ENCODE peak calls at places on chromosomes 7 and 10, in seven cellular contexts. One of them, this sample, is unnamed.

GRCh38 chr7:25361863-25362262 is 133.6 kb upstream of the NPVF start:
- DNase-seq in activated CD4-positive, alpha-beta T cell treated with anti-CD3 and anti-CD28 coated beads for 1 hour: no peak
- DNase-seq in T-helper 2 cell treated with Interferon-gamma antibody and Interleukin-4, amounts not matched to agents 5 μg/mL and 100 μg/mL, for 36 hours: no peak
- DNase-seq in EL: no peak
- DNase-seq in activated effector memory CD4-positive, alpha-beta T cell treated with anti-CD3 and anti-CD28 coated beads, Interleukin-2, amount 50 U/mL, for 16 hours: no peak
- DNase-seq in AG20443: peak; percentile 16
- DNase-seq in germinal center: no peak
- DNase-seq in this sample: no peak

GRCh38 chr7:55140221-55140980 is 121.6 kb downstream of the EGFR start:
- DNase-seq in activated CD4-positive, alpha-beta T cell treated with anti-CD3 and anti-CD28 coated beads for 1 hour: no peak
- DNase-seq in T-helper 2 cell treated with Interferon-gamma antibody and Interleukin-4, amounts not matched to agents 5 μg/mL and 100 μg/mL, for 36 hours: no peak
- DNase-seq in EL: peak; percentile 58
- DNase-seq in activated effector memory CD4-positive, alpha-beta T cell treated with anti-CD3 and anti-CD28 coated beads, Interleukin-2, amount 50 U/mL, for 16 hours: no peak
- DNase-seq in AG20443: peak; percentile 37
- DNase-seq in germinal center: peak; percentile 36
- DNase-seq in this sample: no peak

GRCh38 chr10:23325132-23325531 is 19.5 kb downstream of the C10orf67 start:
- DNase-seq in activated CD4-positive, alpha-beta T cell treated with anti-CD3 and anti-CD28 coated beads for 1 hour: no peak
- DNase-seq in T-helper 2 cell treated with Interferon-gamma antibody and Interleukin-4, amounts not matched to agents 5 μg/mL and 100 μg/mL, for 36 hours: no peak
- DNase-seq in EL: no peak
- DNase-seq in activated effector memory CD4-positive, alpha-beta T cell treated with anti-CD3 and anti-CD28 coated beads, Interleukin-2, amount 50 U/mL, for 16 hours: no peak
- DNase-seq in AG20443: no peak
- DNase-seq in germinal center: no peak
- DNase-seq in this sample: no peak

GRCh38 chr10:130642926-130643325 is 506.7 kb downstream of the GLRX3 start:
- DNase-seq in activated CD4-positive, alpha-beta T cell treated with anti-CD3 and anti-CD28 coated beads for 1 hour: no peak
- DNase-seq in T-helper 2 cell treated with Interferon-gamma antibody and Interleukin-4, amounts not matched to agents 5 μg/mL and 100 μg/mL, for 36 hours: no peak
- DNase-seq in EL: no peak
- DNase-seq in activated effector memory CD4-positive, alpha-beta T cell treated with anti-CD3 and anti-CD28 coated beads, Interleukin-2, amount 50 U/mL, for 16 hours: no peak
- DNase-seq in AG20443: no peak
- DNase-seq in germinal center: no peak
- DNase-seq in this sample: no peak

GRCh38 chr7:70355591-70356323 is 757.5 kb downstream of the AUTS2 start:
- DNase-seq in activated CD4-positive, alpha-beta T cell treated with anti-CD3 and anti-CD28 coated beads for 1 hour: no peak
- DNase-seq in T-helper 2 cell treated with Interferon-gamma antibody and Interleukin-4, amounts not matched to agents 5 μg/mL and 100 μg/mL, for 36 hours: no peak
- DNase-seq in EL: no peak
- DNase-seq in activated effector memory CD4-positive, alpha-beta T cell treated with anti-CD3 and anti-CD28 coated beads, Interleukin-2, amount 50 U/mL, for 16 hours: no peak
- DNase-seq in AG20443: no peak
- DNase-seq in germinal center: no peak
- DNase-seq in this sample: no peak

GRCh38 chr7:1025747-1026581 is 18.4 kb upstream of the GPR146 start:
- DNase-seq in activated CD4-positive, alpha-beta T cell treated with anti-CD3 and anti-CD28 coated beads for 1 hour: no peak
- DNase-seq in T-helper 2 cell treated with Interferon-gamma antibody and Interleukin-4, amounts not matched to agents 5 μg/mL and 100 μg/mL, for 36 hours: no peak
- DNase-seq in EL: no peak
- DNase-seq in activated effector memory CD4-positive, alpha-beta T cell treated with anti-CD3 and anti-CD28 coated beads, Interleukin-2, amount 50 U/mL, for 16 hours: no peak
- DNase-seq in AG20443: no peak
- DNase-seq in germinal center: no peak
- DNase-seq in this sample: no peak

GRCh38 chr10:128686638-128687278 is 560.5 kb upstream of the MKI67 start:
- DNase-seq in activated CD4-positive, alpha-beta T cell treated with anti-CD3 and anti-CD28 coated beads for 1 hour: no peak
- DNase-seq in T-helper 2 cell treated with Interferon-gamma antibody and Interleukin-4, amounts not matched to agents 5 μg/mL and 100 μg/mL, for 36 hours: no peak
- DNase-seq in EL: no peak
- DNase-seq in activated effector memory CD4-positive, alpha-beta T cell treated with anti-CD3 and anti-CD28 coated beads, Interleukin-2, amount 50 U/mL, for 16 hours: no peak
- DNase-seq in AG20443: no peak
- DNase-seq in germinal center: no peak
- DNase-seq in this sample: no peak

GRCh38 chr7:45239486-45239885 is 81.9 kb downstream of the RAMP3 start:
- DNase-seq in activated CD4-positive, alpha-beta T cell treated with anti-CD3 and anti-CD28 coated beads for 1 hour: no peak
- DNase-seq in T-helper 2 cell treated with Interferon-gamma antibody and Interleukin-4, amounts not matched to agents 5 μg/mL and 100 μg/mL, for 36 hours: no peak
- DNase-seq in EL: peak; percentile 90
- DNase-seq in activated effector memory CD4-positive, alpha-beta T cell treated with anti-CD3 and anti-CD28 coated beads, Interleukin-2, amount 50 U/mL, for 16 hours: no peak
- DNase-seq in AG20443: peak; percentile 76
- DNase-seq in germinal center: no peak
- DNase-seq in this sample: no peak

GRCh38 chr10:112904000-112904399 is 46.0 kb upstream of the TCF7L2 start:
- DNase-seq in activated CD4-positive, alpha-beta T cell treated with anti-CD3 and anti-CD28 coated beads for 1 hour: no peak
- DNase-seq in T-helper 2 cell treated with Interferon-gamma antibody and Interleukin-4, amounts not matched to agents 5 μg/mL and 100 μg/mL, for 36 hours: no peak
- DNase-seq in EL: peak; percentile 62
- DNase-seq in activated effector memory CD4-positive, alpha-beta T cell treated with anti-CD3 and anti-CD28 coated beads, Interleukin-2, amount 50 U/mL, for 16 hours: no peak
- DNase-seq in AG20443: no peak
- DNase-seq in germinal center: no peak
- DNase-seq in this sample: no peak

This sample was measured in lower lobe of right lung.